ENCODE peak calls at places on chromosomes 3 and 15, in seven cellular contexts. H is activated B cell treated with CpG ODN at 0.5 μM for 24 hours, G is choroid plexus epithelial cell, P is fibroblast of lung, K is body of pancreas, E is AG10803, D is WERI-Rb-1. Z is an unnamed sample.
A peak's percentile ranks its signal among the peaks of the same experiment; 100 is the strongest.

GRCh38 chr3:158863247-158863646 is 61.4 kb downstream of the MFSD1 start:
- DNase-seq in E (no peak), G (no peak), P (no peak), K (no peak), D (no peak), H (no peak), Z (no peak)

GRCh38 chr3:179653777-179654117 is 907 bp downstream of the USP13 start:
- DNase-seq in K (peak; percentile 6), D (no peak), G (no peak), H (peak; percentile 15), E (no peak), P (no peak), Z (peak; percentile 2)

GRCh38 chr3:98856724-98857123 is 44.8 kb downstream of the DCBLD2 start:
- DNase-seq in E (no peak), P (no peak), H (no peak), G (no peak), K (no peak), D (no peak), Z (no peak)

GRCh38 chr3:71450985-71451560 is 132.5 kb downstream of the FOXP1 start:
- DNase-seq in E (peak; percentile 13), P (peak; percentile 32), K (no peak), H (no peak), G (no peak), D (no peak), Z (no peak)

GRCh38 chr3:157231071-157231470 is 71.1 kb upstream of the CCNL1 start:
- DNase-seq in G (peak; percentile 45), D (no peak), H (no peak), K (no peak), E (peak; percentile 86), P (peak; percentile 95), Z (no peak)

GRCh38 chr3:30521156-30521555 is 85.2 kb upstream of the TGFBR2 start:
- DNase-seq in K (no peak), E (no peak), G (no peak), D (no peak), H (no peak), P (no peak), Z (no peak)

GRCh38 chr3:135456182-135456790 is 509.2 kb upstream of the PPP2R3A start:
- DNase-seq in H (no peak), E (no peak), G (no peak), D (peak; percentile 85), P (no peak), K (no peak), Z (no peak)

GRCh38 chr3:124774305-124774673 is 44.0 kb downstream of the UMPS start:
- DNase-seq in E (peak; percentile 94), P (peak; percentile 85), H (no peak), K (peak; percentile 66), G (peak; percentile 57), D (no peak), Z (no peak)

GRCh38 chr3:114838025-114838424 is 309.1 kb downstream of the ZBTB20 start:
- DNase-seq in K (no peak), E (no peak), H (no peak), P (no peak), G (no peak), D (no peak), Z (no peak)

GRCh38 chr3:10432156-10432845 is 73.1 kb downstream of the ATP2B2 start:
- DNase-seq in E (no peak), K (no peak), G (no peak), D (no peak), H (no peak), P (no peak), Z (no peak)

GRCh38 chr15:74787251-74788041 is 5.6 kb downstream of the CSK start:
- DNase-seq in P (peak; percentile 74), G (peak; percentile 92), K (peak; percentile 81), E (peak; percentile 47), D (peak; percentile 79), H (peak; percentile 82), Z (peak; percentile 97)

GRCh38 chr3:177220136-177220974 is 23.1 kb upstream of the TBL1XR1 start:
- DNase-seq in K (no peak), H (no peak), P (peak; percentile 59), G (peak; percentile 41), E (no peak), D (no peak), Z (no peak)

GRCh38 chr15:65377105-65377975 is 462 bp downstream of the IGDCC3 start:
- DNase-seq in D (peak; percentile 34), P (peak; percentile 48), E (peak; percentile 22), H (no peak), G (peak; percentile 24), K (no peak), Z (no peak)

GRCh38 chr3:120180731-120181412 is 86.6 kb upstream of the GSK3B start:
- DNase-seq in P (no peak), H (no peak), E (no peak), G (no peak), K (no peak), D (no peak), Z (no peak)

GRCh38 chr3:126835472-126836219 is 131.6 kb downstream of the CHCHD6 start:
- DNase-seq in G (peak; percentile 71), E (peak; percentile 61), D (no peak), K (no peak), P (peak; percentile 67), H (no peak), Z (no peak)

GRCh38 chr15:39784125-39784524 is 1.5 kb upstream of the FSIP1 start:
- DNase-seq in H (no peak), E (no peak), P (peak; percentile 49), K (no peak), G (no peak), D (no peak), Z (no peak)

GRCh38 chr3:10716964-10717363 is 99.1 kb upstream of the SLC6A11 start:
- DNase-seq in E (no peak), D (no peak), P (no peak), G (no peak), H (no peak), K (no peak), Z (no peak)

GRCh38 chr3:8500208-8500961 is 1.2 kb upstream of the LMCD1 start:
- DNase-seq in P (peak; percentile 89), E (peak; percentile 91), G (peak; percentile 69), K (peak; percentile 73), D (peak; percentile 49), H (no peak), Z (no peak)

GRCh38 chr3:8500966-8501365 is 657 bp upstream of the LMCD1 start:
- DNase-seq in E (no peak), D (no peak), G (no peak), P (no peak), H (no peak), K (no peak), Z (no peak)

GRCh38 chr3:8503461-8503860 is 1.8 kb downstream of the LMCD1 start:
- DNase-seq in P (peak; percentile 60), K (no peak), G (peak; percentile 76), D (no peak), E (no peak), H (no peak), Z (no peak)

GRCh38 chr3:8499181-8499611 is 2.4 kb upstream of the LMCD1 start:
- DNase-seq in P (peak; percentile 86), H (no peak), D (no peak), G (no peak), K (peak; percentile 62), E (no peak), Z (no peak)

DNA sequence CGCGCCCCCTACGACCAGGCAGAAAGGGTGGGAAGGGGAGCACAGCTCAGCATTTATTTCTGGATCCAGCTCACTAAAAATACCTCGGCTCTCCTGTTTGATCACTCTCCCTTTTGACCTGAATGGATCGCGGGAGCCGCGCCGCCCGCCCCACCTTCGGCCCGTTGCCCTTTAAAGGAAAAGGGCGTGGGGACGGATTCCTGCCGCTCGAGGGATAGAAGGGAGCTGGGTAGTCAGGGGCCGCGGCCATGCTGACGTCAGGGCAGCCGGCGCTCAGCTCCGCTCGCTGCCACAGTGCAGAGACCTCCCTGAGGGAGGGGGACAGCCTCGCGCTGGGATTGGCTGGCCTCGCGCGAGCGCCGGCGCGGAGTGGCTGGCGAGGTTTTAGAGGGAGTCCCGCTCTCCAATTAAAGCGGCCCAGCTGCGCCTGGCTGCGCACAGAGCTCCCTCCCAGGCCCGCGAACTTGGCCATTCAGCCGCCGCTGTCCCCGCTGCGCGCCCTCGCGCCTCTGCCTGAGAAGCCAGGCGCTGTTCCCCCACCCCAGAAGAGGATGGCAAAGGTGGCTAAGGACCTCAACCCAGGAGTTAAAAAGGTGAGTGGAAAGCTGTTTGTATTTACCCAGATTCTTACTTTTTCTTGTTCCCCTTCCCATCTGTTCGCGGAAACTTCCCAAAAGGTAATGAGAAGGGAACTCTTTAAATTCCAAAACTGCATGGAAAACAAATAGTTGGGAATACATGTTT is at the start of gene LMCD1:
- DNase-seq in G (peak; percentile 98), E (peak; percentile 98), H (peak; percentile 64), D (peak; percentile 96), K (peak; percentile 96), P (peak; percentile 98), Z (peak; percentile 53)
- TF ChIP-seq CTCF in G (peak; percentile 29), E (peak; percentile 36), H (no peak), D (no peak), K (peak; percentile 53), P (peak; percentile 32), Z (no peak)

DNA sequence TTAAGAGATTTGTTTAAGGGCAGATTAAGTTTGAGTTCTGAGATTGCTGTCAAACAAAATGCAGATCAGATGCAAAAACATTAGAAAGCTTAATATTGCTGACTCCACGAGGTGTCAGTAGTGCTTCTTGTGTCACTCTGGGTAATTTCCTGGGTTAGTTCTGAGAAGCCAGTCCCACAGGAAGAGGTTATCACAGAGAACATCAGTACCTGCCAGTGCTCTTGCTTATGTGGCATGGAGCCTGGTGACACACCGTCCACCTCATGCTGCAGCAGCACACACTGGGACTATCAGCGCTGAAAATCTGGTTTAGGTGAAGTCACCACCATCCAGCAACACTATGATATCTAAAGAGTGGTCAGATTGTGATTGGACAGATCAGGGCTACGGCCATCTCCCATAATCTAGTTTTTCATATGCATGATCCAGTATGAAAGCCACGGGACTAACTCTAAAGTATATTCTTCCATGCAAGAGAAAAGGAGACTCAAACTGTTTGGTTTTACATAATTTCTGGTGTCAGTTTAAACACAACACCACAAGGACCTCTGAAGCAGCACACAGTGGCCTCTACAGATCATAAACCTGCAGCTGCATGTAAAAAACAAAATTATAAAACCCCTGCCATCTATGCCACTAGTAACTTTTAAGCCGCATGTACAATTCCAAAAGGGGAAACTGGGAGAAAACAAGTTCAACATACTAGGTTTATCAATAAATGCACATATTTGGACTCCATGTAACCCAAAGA is 36.1 kb upstream of the MYO5C start:
- DNase-seq in E (peak; percentile 54), P (peak; percentile 64), G (peak; percentile 80), K (peak; percentile 62), D (peak; percentile 27), H (no peak), Z (peak; percentile 25)
- TF ChIP-seq CTCF in E (peak; percentile 67), P (peak; percentile 61), G (peak; percentile 65), K (peak; percentile 43), D (peak; percentile 69), H (no peak), Z (peak; percentile 63)

GRCh38 chr15:69107025-69107620 is 53.3 kb upstream of the GLCE start:
- DNase-seq in K (no peak), G (no peak), P (no peak), H (no peak), D (no peak), E (no peak), Z (no peak)
- TF ChIP-seq CTCF in K (no peak), G (no peak), P (no peak), H (no peak), D (no peak), E (no peak), Z (no peak)

DNA sequence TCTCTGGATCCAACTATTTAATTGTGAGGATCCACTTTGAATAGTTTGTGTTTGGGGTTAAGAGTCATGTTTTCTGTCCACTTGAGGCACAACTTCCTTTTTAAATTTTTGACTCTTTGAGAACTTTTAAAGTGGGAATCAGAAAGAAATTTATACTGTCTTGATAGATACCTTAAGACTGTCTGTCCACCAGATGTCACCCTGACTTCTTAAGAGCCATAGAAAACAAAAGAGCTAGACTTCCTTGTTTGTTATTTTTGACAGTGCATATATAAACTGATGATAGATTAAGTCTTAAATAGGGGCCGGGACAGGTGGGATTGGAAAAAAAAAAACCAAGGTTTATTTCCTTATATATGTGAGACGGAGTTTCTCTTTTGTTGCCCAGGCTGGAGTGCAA is 52.1 kb upstream of the WDR72 start:
- DNase-seq in K (no peak), P (no peak), H (no peak), D (no peak), G (peak; percentile 27), E (peak; percentile 0), Z (no peak)
- TF ChIP-seq CTCF in K (peak; percentile 24), P (peak; percentile 5), H (no peak), D (no peak), G (no peak), E (no peak), Z (no peak)